ENCODE peak calls at places on chromosomes 3 and 15, in five cellular contexts. R is trophoblast cell, T is H9, P is H1, M is neuronal stem cell. Z is an unnamed sample.

GRCh38 chr3:122890077-122890484 is 95.2 kb downstream of the SLC49A4 start:
- DNase-seq in P (peak), R (peak), M (peak), T (peak), Z (peak)

GRCh38 chr15:23422946-23423708 is 23.9 kb downstream of the GOLGA6L2 start:
- DNase-seq in P (no peak), R (peak), T (no peak), M (no peak), Z (no peak)

GRCh38 chr3:89613241-89613640 is 505.8 kb downstream of the EPHA3 start:
- DNase-seq in M (no peak), T (no peak), R (no peak), P (no peak), Z (no peak)

GRCh38 chr15:90884719-90885431 is 571 bp downstream of the FES start:
- DNase-seq in T (no peak), M (no peak), R (no peak), P (no peak), Z (peak)

GRCh38 chr3:59321881-59322540 is 272.2 kb upstream of the CFAP20DC start:
- DNase-seq in T (no peak), M (no peak), P (no peak), R (peak), Z (no peak)

GRCh38 chr3:139541898-139542288 is 2.4 kb upstream of the RBP1 start:
- DNase-seq in T (no peak), P (no peak), M (no peak), R (no peak), Z (no peak)

GRCh38 chr3:11200679-11200952 is 46.3 kb downstream of the HRH1 start:
- DNase-seq in P (no peak), T (no peak), R (peak), M (no peak), Z (peak)

GRCh38 chr15:99436472-99437314 is 129.1 kb upstream of the MEF2A start:
- DNase-seq in R (no peak), P (peak), T (no peak), M (no peak), Z (no peak)

GRCh38 chr3:37872413-37873160 is 10.9 kb downstream of the CTDSPL start:
- DNase-seq in R (no peak), T (no peak), P (no peak), M (no peak), Z (peak)

GRCh38 chr3:157135671-157136396 is 24.1 kb downstream of the CCNL1 start:
- DNase-seq in P (no peak), T (no peak), M (no peak), R (no peak), Z (peak)

GRCh38 chr3:153137626-153138025 is 24.4 kb upstream of the RAP2B start:
- DNase-seq in M (no peak), P (no peak), R (no peak), T (no peak), Z (no peak)

GRCh38 chr15:65902373-65902772 is 33.1 kb downstream of the RAB11A start:
- DNase-seq in T (peak), P (peak), R (peak), M (no peak), Z (peak)

GRCh38 chr3:159721324-159721723 is 267.3 kb upstream of the IL12A start:
- DNase-seq in T (no peak), R (no peak), M (no peak), P (no peak), Z (no peak)

GRCh38 chr3:139120336-139120971 is 75.8 kb upstream of the PRR23C start:
- DNase-seq in R (no peak), T (no peak), M (no peak), P (peak), Z (peak)

GRCh38 chr3:23480324-23480704 is 277.2 kb downstream of the UBE2E2 start:
- DNase-seq in M (no peak), P (no peak), R (no peak), T (no peak), Z (no peak)

GRCh38 chr15:36897834-36898233 is 202.5 kb downstream of the MEIS2 start:
- DNase-seq in R (no peak), T (no peak), P (no peak), M (no peak), Z (no peak)

GRCh38 chr3:135927170-135927569 is 38.4 kb upstream of the PPP2R3A start:
- DNase-seq in P (no peak), M (no peak), R (peak), T (no peak), Z (no peak)

GRCh38 chr3:53531749-53532148 is 37.3 kb downstream of the CACNA1D start:
- DNase-seq in T (no peak), M (no peak), R (peak), P (no peak), Z (no peak)

GRCh38 chr3:153426803-153427202 is 264.8 kb downstream of the RAP2B start:
- DNase-seq in P (no peak), M (no peak), R (no peak), T (no peak), Z (no peak)

GRCh38 chr3:50862221-50862620 is 187.5 kb downstream of the DOCK3 start:
- DNase-seq in M (no peak), R (no peak), P (no peak), T (peak), Z (no peak)

GRCh38 chr15:68364028-68364659 is 67.8 kb downstream of the ITGA11 start:
- DNase-seq in R (no peak), T (no peak), M (no peak), P (no peak), Z (peak)

GRCh38 chr3:131596884-131597283 is 94.1 kb upstream of the MRPL3 start:
- DNase-seq in M (no peak), P (no peak), T (no peak), R (no peak), Z (no peak)

GRCh38 chr15:66080791-66081475 is 172.6 kb downstream of the MEGF11 start:
- DNase-seq in R (peak), P (peak), T (peak), M (no peak), Z (peak)

GRCh38 chr15:44535509-44536297 is 1.2 kb upstream of the EIF3J start:
- DNase-seq in R (no peak), M (no peak), T (peak), P (peak), Z (no peak)

GRCh38 chr3:27675287-27675686 is 46.8 kb downstream of the EOMES start:
- DNase-seq in M (no peak), T (no peak), R (no peak), P (no peak), Z (no peak)

GRCh38 chr3:158465074-158465473 is 105.9 kb upstream of the MLF1 start:
- DNase-seq in P (no peak), M (no peak), R (no peak), T (no peak), Z (no peak)

GRCh38 chr3:65953881-65954733 is 84.6 kb downstream of the MAGI1 start:
- DNase-seq in T (no peak), P (no peak), R (no peak), M (no peak), Z (no peak)

GRCh38 chr3:111721702-111722205 is 126.6 kb upstream of the ZBED2 start:
- DNase-seq in P (no peak), M (no peak), T (no peak), R (no peak), Z (no peak)

GRCh38 chr15:59632714-59633113 is 21.1 kb downstream of the GCNT3 start:
- DNase-seq in P (peak), M (peak), R (no peak), T (peak), Z (peak)

GRCh38 chr3:124315215-124316033 is 323.5 kb upstream of the ROPN1 start:
- DNase-seq in T (no peak), P (no peak), R (peak), M (no peak), Z (peak)

GRCh38 chr15:90994059-90994416 is 297 bp downstream of the PRC1 start:
- DNase-seq in R (peak), M (peak), T (no peak), P (no peak), Z (no peak)

GRCh38 chr3:169148448-169149348 is 514.8 kb downstream of the MECOM start:
- DNase-seq in P (no peak), R (no peak), M (no peak), T (no peak), Z (peak)

GRCh38 chr3:129555176-129555575 is 12.2 kb downstream of the H1-8 start:
- DNase-seq in R (no peak), M (no peak), P (no peak), T (no peak), Z (no peak)

GRCh38 chr3:29486087-29486486 is 205.2 kb downstream of the RBMS3 start:
- DNase-seq in T (no peak), P (no peak), M (no peak), R (peak), Z (peak)

GRCh38 chr3:126541628-126542339 is 16.9 kb downstream of the C3orf22 start:
- DNase-seq in T (peak), R (no peak), M (no peak), P (peak), Z (no peak)

GRCh38 chr3:171772427-171773056 is 37.7 kb downstream of the PLD1 start:
- DNase-seq in T (peak), M (peak), R (peak), P (no peak), Z (peak)

GRCh38 chr3:149015383-149015782 is 24.0 kb downstream of the GYG1 start:
- DNase-seq in T (no peak), P (no peak), M (no peak), R (no peak), Z (no peak)

GRCh38 chr15:60582370-60583036 is 103.6 kb upstream of the ICE2 start:
- DNase-seq in R (peak), P (no peak), M (no peak), T (no peak), Z (peak)

GRCh38 chr3:188294113-188294512 is 140.2 kb downstream of the LPP start:
- DNase-seq in M (no peak), P (no peak), R (no peak), T (no peak), Z (no peak)

GRCh38 chr3:151225040-151225975 is 22.3 kb upstream of the GPR171 start:
- DNase-seq in M (no peak), R (no peak), T (no peak), P (no peak), Z (no peak)

GRCh38 chr3:151224268-151224909 is 21.4 kb upstream of the GPR171 start:
- DNase-seq in T (no peak), P (no peak), M (no peak), R (no peak), Z (no peak)

GRCh38 chr3:151226825-151227224 is 23.8 kb upstream of the GPR171 start:
- DNase-seq in T (no peak), R (no peak), P (no peak), M (no peak), Z (no peak)

GRCh38 chr3:151227438-151228290 is 24.6 kb upstream of the GPR171 start:
- DNase-seq in P (peak), T (peak), M (peak), R (peak), Z (peak)

GRCh38 chr3:151226088-151226563 is 23.1 kb upstream of the GPR171 start:
- DNase-seq in M (no peak), P (no peak), R (peak), T (no peak), Z (peak)
- H3K4ac ChIP-seq in M (no peak), P (no peak), R (no peak), T (no peak), Z (peak)

GRCh38 chr15:55714064-55714463 is 28.9 kb downstream of the PRTG start:
- DNase-seq in T (no peak), R (no peak), P (no peak), M (no peak), Z (no peak)

GRCh38 chr15:55710286-55710685 is 32.7 kb downstream of the PRTG start:
- DNase-seq in M (no peak), P (no peak), R (no peak), T (no peak), Z (no peak)

GRCh38 chr15:55712363-55712762 is 30.6 kb downstream of the PRTG start:
- DNase-seq in R (no peak), T (no peak), M (no peak), P (no peak), Z (no peak)

GRCh38 chr15:55715355-55716076 is 27.4 kb downstream of the PRTG start:
- DNase-seq in T (peak), P (no peak), M (no peak), R (peak), Z (peak)
- H3K18ac ChIP-seq in T (no peak), P (no peak), M (no peak), R (no peak), Z (peak)

GRCh38 chr3:132805071-132805470 is 82.9 kb upstream of the NPHP3 start:
- DNase-seq in R (peak), M (no peak), P (no peak), T (no peak), Z (no peak)
- H2BK12ac ChIP-seq in R (no peak), M (no peak), P (no peak), T (no peak), Z (no peak)

GRCh38 chr3:179872842-179873241 is 163.9 kb downstream of the PEX5L start:
- DNase-seq in P (no peak), M (no peak), R (no peak), T (peak), Z (no peak)

GRCh38 chr3:179871782-179872181 is 165.0 kb downstream of the PEX5L start:
- DNase-seq in P (no peak), M (no peak), T (no peak), R (no peak), Z (no peak)

GRCh38 chr3:179865876-179866505 is 170.7 kb downstream of the PEX5L start:
- DNase-seq in P (no peak), R (no peak), M (no peak), T (no peak), Z (no peak)

GRCh38 chr3:179867961-179868360 is 168.8 kb downstream of the PEX5L start:
- DNase-seq in M (no peak), P (no peak), T (no peak), R (no peak), Z (no peak)

DNA sequence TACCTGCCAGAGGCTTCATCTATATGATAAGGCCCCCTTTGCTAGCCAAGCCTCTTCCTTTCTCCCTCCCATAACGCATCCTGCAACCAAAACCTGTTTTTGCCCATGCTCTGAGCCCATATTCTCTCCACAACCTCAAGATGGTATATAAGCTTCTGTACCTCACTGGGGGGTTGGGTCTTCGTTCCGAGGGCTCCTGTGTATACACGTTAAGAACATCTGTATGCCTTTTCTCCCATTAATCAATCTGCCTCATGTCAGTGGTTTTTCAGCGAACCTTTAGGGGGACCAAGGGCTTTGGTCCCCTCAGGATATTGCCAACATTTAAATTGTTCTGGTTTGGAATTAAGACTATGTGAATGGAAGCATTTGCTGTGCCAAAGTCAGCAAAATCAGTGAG is 168.0 kb downstream of the PEX5L start:
- DNase-seq in R (no peak), P (no peak), T (no peak), M (no peak), Z (no peak)
- H3K4ac ChIP-seq in R (no peak), P (no peak), T (no peak), M (no peak), Z (no peak)

Z was measured in mesenchymal stem cell.